ENCODE peak calls at places on chromosomes 4 and X, in six cellular contexts. One of them, this sample, is unnamed. For H3K36me3, the result is how much of the 10 kb centered on the place peaks cover.

GRCh38 chr4:18684932-18685331 is 663.4 kb upstream of the LCORL start:
- DNase-seq in left lung: no peak
- DNase-seq in mesendoderm: no peak
- DNase-seq in esophagus squamous epithelium: no peak
- DNase-seq in neuronal stem cell: no peak
- DNase-seq in colonic mucosa: no peak
- DNase-seq in this sample: no peak

GRCh38 chr4:75004755-75005668 is 72.1 kb downstream of the PARM1 start:
- DNase-seq in left lung: peak
- DNase-seq in mesendoderm: no peak
- DNase-seq in esophagus squamous epithelium: no peak
- DNase-seq in neuronal stem cell: no peak
- DNase-seq in colonic mucosa: no peak
- DNase-seq in this sample: no peak

GRCh38 chr4:168415911-168416310 is 64.4 kb downstream of the DDX60L start:
- DNase-seq in left lung: no peak
- DNase-seq in mesendoderm: no peak
- DNase-seq in esophagus squamous epithelium: no peak
- DNase-seq in neuronal stem cell: no peak
- DNase-seq in colonic mucosa: no peak
- DNase-seq in this sample: no peak

GRCh38 chr4:95541889-95542607 is 6.7 kb downstream of the UNC5C start:
- DNase-seq in left lung: no peak
- DNase-seq in mesendoderm: no peak
- DNase-seq in esophagus squamous epithelium: no peak
- DNase-seq in neuronal stem cell: no peak
- DNase-seq in colonic mucosa: no peak
- DNase-seq in this sample: no peak

GRCh38 chr4:68249434-68249833 is 3.9 kb upstream of the TMPRSS11B start:
- DNase-seq in left lung: no peak
- DNase-seq in mesendoderm: no peak
- DNase-seq in esophagus squamous epithelium: no peak
- DNase-seq in neuronal stem cell: no peak
- DNase-seq in colonic mucosa: no peak
- DNase-seq in this sample: no peak

GRCh38 chr4:40046311-40046980 is 10.2 kb upstream of the N4BP2 start:
- DNase-seq in left lung: no peak
- DNase-seq in mesendoderm: peak
- DNase-seq in esophagus squamous epithelium: no peak
- DNase-seq in neuronal stem cell: no peak
- DNase-seq in colonic mucosa: peak
- DNase-seq in this sample: no peak

GRCh38 chrX:129760155-129760554 is 19.6 kb upstream of the SASH3 start:
- DNase-seq in left lung: no peak
- DNase-seq in mesendoderm: no peak
- DNase-seq in esophagus squamous epithelium: no peak
- DNase-seq in neuronal stem cell: no peak
- DNase-seq in colonic mucosa: no peak
- DNase-seq in this sample: no peak

GRCh38 chr4:76867880-76868655 is 29.9 kb downstream of the SOWAHB start:
- DNase-seq in left lung: no peak
- DNase-seq in mesendoderm: peak
- DNase-seq in esophagus squamous epithelium: no peak
- DNase-seq in neuronal stem cell: no peak
- DNase-seq in colonic mucosa: peak
- DNase-seq in this sample: no peak

GRCh38 chr4:107561481-107561880 is 158.6 kb downstream of the PAPSS1 start:
- DNase-seq in left lung: no peak
- DNase-seq in mesendoderm: peak
- DNase-seq in esophagus squamous epithelium: no peak
- DNase-seq in neuronal stem cell: no peak
- DNase-seq in colonic mucosa: no peak
- DNase-seq in this sample: no peak

GRCh38 chr4:1768367-1769034 is 24.6 kb upstream of the FGFR3 start:
- DNase-seq in left lung: no peak
- DNase-seq in mesendoderm: no peak
- DNase-seq in esophagus squamous epithelium: no peak
- DNase-seq in neuronal stem cell: no peak
- DNase-seq in colonic mucosa: no peak
- DNase-seq in this sample: no peak

GRCh38 chrX:20515841-20516461 is 249.2 kb upstream of the RPS6KA3 start:
- DNase-seq in left lung: no peak
- DNase-seq in mesendoderm: peak
- DNase-seq in esophagus squamous epithelium: no peak
- DNase-seq in neuronal stem cell: no peak
- DNase-seq in colonic mucosa: no peak
- DNase-seq in this sample: no peak

GRCh38 chr4:144449623-144450022 is 196.3 kb upstream of the HHIP start:
- DNase-seq in left lung: no peak
- DNase-seq in mesendoderm: peak
- DNase-seq in esophagus squamous epithelium: no peak
- DNase-seq in neuronal stem cell: no peak
- DNase-seq in colonic mucosa: peak
- DNase-seq in this sample: no peak

GRCh38 chrX:144801786-144802185 is 445.5 kb upstream of the SPANXN1 start:
- DNase-seq in left lung: no peak
- DNase-seq in mesendoderm: no peak
- DNase-seq in esophagus squamous epithelium: no peak
- DNase-seq in neuronal stem cell: no peak
- DNase-seq in colonic mucosa: no peak
- DNase-seq in this sample: no peak

GRCh38 chr4:26058537-26058936 is 144.5 kb downstream of the SMIM20 start:
- DNase-seq in left lung: no peak
- DNase-seq in mesendoderm: no peak
- DNase-seq in esophagus squamous epithelium: no peak
- DNase-seq in neuronal stem cell: no peak
- DNase-seq in colonic mucosa: no peak
- DNase-seq in this sample: no peak

GRCh38 chrX:110987292-110987691 is 108.7 kb upstream of the PAK3 start:
- DNase-seq in left lung: no peak
- DNase-seq in mesendoderm: peak
- DNase-seq in esophagus squamous epithelium: no peak
- DNase-seq in neuronal stem cell: no peak
- DNase-seq in colonic mucosa: no peak
- DNase-seq in this sample: no peak

GRCh38 chr4:5276475-5277045 is 225.3 kb downstream of the STK32B start:
- DNase-seq in left lung: no peak
- DNase-seq in mesendoderm: no peak
- DNase-seq in esophagus squamous epithelium: no peak
- DNase-seq in neuronal stem cell: no peak
- DNase-seq in colonic mucosa: no peak
- DNase-seq in this sample: no peak

GRCh38 chr4:42638993-42639392 is 17.9 kb downstream of the ATP8A1 start:
- DNase-seq in left lung: no peak
- DNase-seq in mesendoderm: no peak
- DNase-seq in esophagus squamous epithelium: no peak
- DNase-seq in neuronal stem cell: no peak
- DNase-seq in colonic mucosa: no peak
- DNase-seq in this sample: no peak

GRCh38 chr4:76615999-76616398 is 181.0 kb downstream of the SHROOM3 start:
- DNase-seq in left lung: no peak
- DNase-seq in mesendoderm: no peak
- DNase-seq in esophagus squamous epithelium: no peak
- DNase-seq in neuronal stem cell: no peak
- DNase-seq in colonic mucosa: no peak
- DNase-seq in this sample: no peak

GRCh38 chr4:184216436-184217004 is 1.2 kb downstream of the ENPP6 start:
- DNase-seq in left lung: no peak
- DNase-seq in mesendoderm: no peak
- DNase-seq in esophagus squamous epithelium: no peak
- DNase-seq in neuronal stem cell: no peak
- DNase-seq in colonic mucosa: no peak
- DNase-seq in this sample: no peak

GRCh38 chr4:118823471-118823870 is 12.5 kb downstream of the SEC24D start:
- DNase-seq in left lung: no peak
- DNase-seq in mesendoderm: no peak
- DNase-seq in esophagus squamous epithelium: no peak
- DNase-seq in neuronal stem cell: no peak
- DNase-seq in colonic mucosa: peak
- DNase-seq in this sample: no peak

GRCh38 chrX:153903991-153904957 is at the start of gene AVPR2:
- DNase-seq in left lung: no peak
- DNase-seq in mesendoderm: no peak
- DNase-seq in esophagus squamous epithelium: no peak
- DNase-seq in neuronal stem cell: no peak
- DNase-seq in colonic mucosa: no peak
- DNase-seq in this sample: no peak

GRCh38 chr4:4456351-4456750 is 69.4 kb downstream of the NSG1 start:
- DNase-seq in left lung: no peak
- DNase-seq in mesendoderm: peak
- DNase-seq in esophagus squamous epithelium: no peak
- DNase-seq in neuronal stem cell: no peak
- DNase-seq in colonic mucosa: no peak
- DNase-seq in this sample: no peak

GRCh38 chr4:3814026-3814570 is 47.9 kb downstream of the ADRA2C start:
- DNase-seq in left lung: peak
- DNase-seq in mesendoderm: no peak
- DNase-seq in esophagus squamous epithelium: no peak
- DNase-seq in neuronal stem cell: no peak
- DNase-seq in colonic mucosa: no peak
- DNase-seq in this sample: no peak

GRCh38 chrX:134572816-134573682 is 85.2 kb downstream of the PLAC1 start:
- DNase-seq in left lung: no peak
- DNase-seq in mesendoderm: no peak
- DNase-seq in esophagus squamous epithelium: no peak
- DNase-seq in neuronal stem cell: no peak
- DNase-seq in colonic mucosa: no peak
- DNase-seq in this sample: no peak

GRCh38 chr4:30847157-30847556 is 127.0 kb downstream of the PCDH7 start:
- DNase-seq in left lung: no peak
- DNase-seq in mesendoderm: peak
- DNase-seq in esophagus squamous epithelium: no peak
- DNase-seq in neuronal stem cell: no peak
- DNase-seq in colonic mucosa: no peak
- DNase-seq in this sample: no peak

GRCh38 chr4:89438102-89438831 is 130.7 kb upstream of the GPRIN3 start:
- DNase-seq in left lung: no peak
- DNase-seq in mesendoderm: peak
- DNase-seq in esophagus squamous epithelium: no peak
- DNase-seq in neuronal stem cell: no peak
- DNase-seq in colonic mucosa: peak
- DNase-seq in this sample: peak

GRCh38 chrX:51332188-51332942 is at the start of gene NUDT10:
- DNase-seq in left lung: peak
- DNase-seq in mesendoderm: peak
- DNase-seq in esophagus squamous epithelium: no peak
- DNase-seq in neuronal stem cell: peak
- DNase-seq in colonic mucosa: peak
- DNase-seq in this sample: no peak

GRCh38 chr4:183504930-183505555 is at the start of gene ING2:
- DNase-seq in left lung: no peak
- DNase-seq in mesendoderm: peak
- DNase-seq in esophagus squamous epithelium: peak
- DNase-seq in neuronal stem cell: no peak
- DNase-seq in colonic mucosa: peak
- DNase-seq in this sample: no peak

GRCh38 chrX:150569155-150569477 is 695 bp downstream of the MTM1 start:
- DNase-seq in left lung: no peak
- DNase-seq in mesendoderm: no peak
- DNase-seq in esophagus squamous epithelium: no peak
- DNase-seq in neuronal stem cell: no peak
- DNase-seq in colonic mucosa: no peak
- DNase-seq in this sample: peak

GRCh38 chr4:1992468-1993168 is 16.2 kb downstream of the NELFA start:
- DNase-seq in left lung: peak
- DNase-seq in mesendoderm: peak
- DNase-seq in esophagus squamous epithelium: no peak
- DNase-seq in neuronal stem cell: no peak
- DNase-seq in colonic mucosa: no peak
- DNase-seq in this sample: no peak

GRCh38 chr4:52996261-52997131 is 134.4 kb downstream of the RASL11B start:
- DNase-seq in left lung: no peak
- DNase-seq in mesendoderm: no peak
- DNase-seq in esophagus squamous epithelium: no peak
- DNase-seq in neuronal stem cell: no peak
- DNase-seq in colonic mucosa: no peak
- DNase-seq in this sample: no peak

DNA sequence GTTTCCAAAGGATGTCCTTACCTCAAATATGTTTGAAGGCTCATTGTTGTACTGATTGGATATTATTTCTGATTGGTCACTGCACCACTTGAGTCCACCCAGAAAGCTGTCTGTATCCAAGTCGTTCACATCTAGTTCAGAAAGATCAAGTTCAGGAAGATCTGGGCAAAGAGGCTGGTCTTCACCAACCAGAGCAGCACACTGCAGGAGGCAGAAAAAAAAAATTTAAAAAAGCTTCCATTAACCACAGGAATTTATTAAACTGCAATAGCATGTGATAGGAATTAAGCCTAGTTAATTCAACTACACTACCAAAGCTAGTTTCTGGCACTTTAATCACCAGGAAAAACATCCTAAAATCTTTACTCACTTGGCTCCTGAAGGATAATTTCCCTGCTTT is 5.1 kb downstream of the PPARGC1A start:
- DNase-seq in left lung: no peak
- DNase-seq in mesendoderm: no peak
- DNase-seq in esophagus squamous epithelium: no peak
- DNase-seq in neuronal stem cell: no peak
- DNase-seq in colonic mucosa: no peak
- DNase-seq in this sample: no peak
- H3K27ac ChIP-seq in left lung: peak
- H3K27ac ChIP-seq in mesendoderm: no peak
- H3K27ac ChIP-seq in esophagus squamous epithelium: peak
- H3K27ac ChIP-seq in neuronal stem cell: no peak
- H3K27ac ChIP-seq in colonic mucosa: no peak
- H3K27ac ChIP-seq in this sample: no peak

GRCh38 chr4:6877070-6877469 is 32.6 kb upstream of the TBC1D14 start:
- DNase-seq in left lung: no peak
- DNase-seq in mesendoderm: no peak
- DNase-seq in esophagus squamous epithelium: no peak
- DNase-seq in neuronal stem cell: no peak
- DNase-seq in colonic mucosa: no peak
- DNase-seq in this sample: no peak
- H3K36me3 ChIP-seq in left lung: half or more
- H3K36me3 ChIP-seq in mesendoderm: under half
- H3K36me3 ChIP-seq in esophagus squamous epithelium: half or more
- H3K36me3 ChIP-seq in neuronal stem cell: half or more
- H3K36me3 ChIP-seq in colonic mucosa: under half
- H3K36me3 ChIP-seq in this sample: half or more

DNA sequence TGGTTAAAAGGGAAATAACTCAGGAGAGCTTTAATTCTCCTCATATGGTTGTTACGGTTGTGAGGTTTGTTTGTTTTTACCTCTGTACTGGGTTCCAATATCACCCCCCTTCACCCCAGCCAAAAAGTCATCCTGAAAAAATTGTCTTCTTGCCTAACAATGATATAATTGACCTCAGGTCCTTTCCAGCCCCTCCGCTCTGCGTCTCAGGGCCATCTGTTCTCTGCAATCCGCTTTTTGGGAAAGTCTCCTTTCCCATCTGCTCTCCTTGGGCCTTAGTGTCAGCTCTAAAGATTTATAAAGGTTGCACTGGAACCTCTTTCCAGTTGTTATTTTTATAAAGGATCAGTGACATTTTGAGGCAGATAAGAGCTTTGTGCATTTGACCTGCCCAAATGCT is 33.9 kb downstream of the DLG3 start:
- DNase-seq in left lung: no peak
- DNase-seq in mesendoderm: no peak
- DNase-seq in esophagus squamous epithelium: no peak
- DNase-seq in neuronal stem cell: no peak
- DNase-seq in colonic mucosa: no peak
- DNase-seq in this sample: no peak
- H3K27ac ChIP-seq in left lung: peak
- H3K27ac ChIP-seq in mesendoderm: no peak
- H3K27ac ChIP-seq in esophagus squamous epithelium: peak
- H3K27ac ChIP-seq in neuronal stem cell: peak
- H3K27ac ChIP-seq in colonic mucosa: peak
- H3K27ac ChIP-seq in this sample: no peak

GRCh38 chr4:41597494-41597893 is 59.5 kb downstream of the LIMCH1 start:
- DNase-seq in left lung: no peak
- DNase-seq in mesendoderm: no peak
- DNase-seq in esophagus squamous epithelium: no peak
- DNase-seq in neuronal stem cell: no peak
- DNase-seq in colonic mucosa: no peak
- DNase-seq in this sample: no peak
- H3K36me3 ChIP-seq in left lung: under half
- H3K36me3 ChIP-seq in mesendoderm: under half
- H3K36me3 ChIP-seq in esophagus squamous epithelium: under half
- H3K36me3 ChIP-seq in neuronal stem cell: under half
- H3K36me3 ChIP-seq in colonic mucosa: under half
- H3K36me3 ChIP-seq in this sample: under half

This sample was measured in effector memory CD4-positive, alpha-beta T cell.